ENCODE peak calls at places on chromosome 13, in ten cellular contexts. A is heart right ventricle, G is AG09309, J is cardiac muscle cell, L is upper lobe of right lung, Y is neural crest cell, Q is progenitor cell of endocrine pancreas, E is PC-9, K is WERI-Rb-1, X is GM12864. V is an unnamed sample.

GRCh38 chr13:79917628-79918027 is 423.3 kb downstream of the SPRY2 start:
- DNase-seq in A (no peak), G (no peak), J (no peak), L (no peak), Y (no peak), Q (no peak), E (no peak), K (no peak), X (no peak), V (no peak)

GRCh38 chr13:80577951-80578670 is 237.2 kb upstream of the SPRY2 start:
- DNase-seq in A (peak), G (no peak), J (no peak), L (no peak), Y (no peak), Q (no peak), E (no peak), K (peak), X (no peak), V (no peak)

GRCh38 chr13:104683789-104684188 is 1617.6 kb upstream of the SLC10A2 start:
- DNase-seq in A (no peak), G (no peak), J (no peak), L (no peak), Y (no peak), Q (no peak), E (no peak), K (no peak), X (no peak), V (no peak)

GRCh38 chr13:109249780-109250528 is 536.4 kb downstream of the IRS2 start:
- DNase-seq in A (no peak), G (no peak), J (no peak), L (no peak), Y (no peak), Q (no peak), E (no peak), K (no peak), X (no peak), V (no peak)

GRCh38 chr13:36096411-36097184 is 34.6 kb downstream of the DCLK1 start:
- DNase-seq in A (no peak), G (no peak), J (peak), L (no peak), Y (no peak), Q (no peak), E (no peak), K (no peak), X (no peak), V (no peak)

GRCh38 chr13:43377149-43377548 is 353.8 kb downstream of the DNAJC15 start:
- DNase-seq in A (peak), G (no peak), J (peak), L (no peak), Y (no peak), Q (no peak), E (no peak), K (no peak), X (no peak), V (no peak)

GRCh38 chr13:23500858-23501257 is 67.4 kb upstream of the SACS start:
- DNase-seq in A (no peak), G (peak), J (peak), L (no peak), Y (no peak), Q (no peak), E (no peak), K (no peak), X (no peak), V (no peak)

GRCh38 chr13:80276371-80277289 is 64.3 kb downstream of the SPRY2 start:
- DNase-seq in A (no peak), G (no peak), J (peak), L (no peak), Y (peak), Q (no peak), E (peak), K (no peak), X (no peak), V (no peak)

GRCh38 chr13:111542530-111543341 is 222.3 kb downstream of the TEX29 start:
- DNase-seq in A (no peak), G (no peak), J (no peak), L (no peak), Y (no peak), Q (no peak), E (no peak), K (no peak), X (no peak), V (no peak)

GRCh38 chr13:48322294-48322693 is 18.7 kb downstream of the RB1 start:
- DNase-seq in A (no peak), G (no peak), J (no peak), L (no peak), Y (no peak), Q (no peak), E (no peak), K (no peak), X (no peak), V (no peak)

GRCh38 chr13:30340367-30341184 is 33.2 kb upstream of the KATNAL1 start:
- DNase-seq in A (peak), G (peak), J (peak), L (no peak), Y (no peak), Q (no peak), E (peak), K (no peak), X (no peak), V (no peak)

GRCh38 chr13:92952161-92952560 is 274.4 kb upstream of the GPC6 start:
- DNase-seq in A (no peak), G (no peak), J (peak), L (no peak), Y (no peak), Q (no peak), E (no peak), K (no peak), X (no peak), V (no peak)

GRCh38 chr13:49303533-49304252 is 56.0 kb downstream of the CDADC1 start:
- DNase-seq in A (peak), G (no peak), J (no peak), L (no peak), Y (no peak), Q (no peak), E (peak), K (no peak), X (no peak), V (no peak)

GRCh38 chr13:100634686-100635085 is 39.9 kb downstream of the TMTC4 start:
- DNase-seq in A (no peak), G (no peak), J (no peak), L (no peak), Y (no peak), Q (no peak), E (no peak), K (no peak), X (no peak), V (no peak)
- TF ChIP-seq CTCF in A (no peak), G (no peak), J (no peak), L (no peak), Y (no peak), Q (no peak), E (no peak), K (no peak), X (no peak), V (no peak)

GRCh38 chr13:71913717-71914116 is 46.7 kb upstream of the DACH1 start:
- DNase-seq in A (no peak), G (no peak), J (no peak), L (no peak), Y (no peak), Q (no peak), E (no peak), K (no peak), X (no peak), V (no peak)

DNA sequence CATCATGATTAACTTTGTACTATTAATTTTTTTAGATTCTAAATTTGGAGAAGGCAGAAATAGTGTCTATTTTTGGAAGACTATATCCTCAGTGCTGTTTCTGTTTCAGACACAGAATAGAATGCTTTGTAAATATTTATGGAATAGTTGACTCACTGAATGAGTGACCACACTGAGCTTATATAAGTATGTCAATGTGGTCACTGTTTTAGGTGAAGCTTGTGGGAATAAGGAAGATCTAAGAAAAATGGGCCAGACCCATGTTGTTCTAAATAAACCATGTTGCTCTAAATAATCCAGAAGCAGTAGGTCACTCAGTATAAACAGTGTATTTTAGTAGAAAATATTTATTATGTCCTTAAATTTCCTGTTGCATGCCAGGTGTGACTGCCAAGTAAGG is 45.5 kb upstream of the DACH1 start:
- DNase-seq in A (no peak), G (no peak), J (no peak), L (no peak), Y (no peak), Q (no peak), E (no peak), K (no peak), X (no peak), V (no peak)
- TF ChIP-seq CTCF in A (no peak), G (no peak), J (no peak), L (no peak), Y (no peak), Q (no peak), E (no peak), K (no peak), X (no peak), V (no peak)

GRCh38 chr13:84951128-84951527 is 848.1 kb downstream of the SLITRK6 start:
- DNase-seq in A (no peak), G (no peak), J (no peak), L (no peak), Y (no peak), Q (no peak), E (no peak), K (no peak), X (no peak), V (no peak)
- TF ChIP-seq CTCF in A (no peak), G (no peak), J (no peak), L (no peak), Y (no peak), Q (no peak), E (no peak), K (no peak), X (no peak), V (no peak)

DNA sequence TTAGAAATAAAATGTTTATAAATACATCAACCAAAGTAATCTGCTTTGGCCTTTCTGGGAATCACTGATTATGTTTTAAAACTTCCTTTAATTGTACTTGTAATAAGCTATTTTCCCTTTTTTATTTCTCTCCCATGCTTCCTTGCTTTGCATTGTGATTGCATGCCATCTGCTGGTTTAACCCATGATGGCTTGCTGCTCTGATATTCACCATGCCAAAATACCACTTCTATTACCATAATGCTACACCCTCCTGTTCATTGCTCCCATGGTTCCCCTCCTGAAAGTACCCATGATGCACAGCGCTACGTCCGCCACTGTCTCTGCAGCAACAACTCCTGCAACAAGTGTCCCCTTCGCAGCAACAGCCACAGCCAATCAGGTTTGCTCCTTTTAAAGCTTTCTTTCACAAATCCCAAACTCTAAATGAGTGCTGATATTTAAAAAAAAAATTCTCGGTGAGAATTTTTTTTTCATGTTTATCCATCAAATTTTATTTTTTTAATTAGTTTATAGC is 67.7 kb upstream of the RAP2A start:
- DNase-seq in A (no peak), G (no peak), J (no peak), L (no peak), Y (no peak), Q (no peak), E (no peak), K (no peak), X (no peak), V (no peak)
- TF ChIP-seq CTCF in A (no peak), G (peak), J (peak), L (no peak), Y (peak), Q (no peak), E (no peak), K (peak), X (peak), V (no peak)